ENCODE peak calls at places on chromosomes 11 and 22, in six cellular contexts. Z is breast epithelium, B is RWPE1, C is choroid plexus epithelial cell, M is IMR-90, F is Calu3. D is an unnamed sample.

GRCh38 chr11:84866922-84867321 is 760.2 kb downstream of the DLG2 start:
- DNase-seq in Z (no peak), M (no peak), B (no peak), C (no peak), F (no peak), D (no peak)

GRCh38 chr22:22248878-22249277 is 4.3 kb downstream of the VPREB1 start:
- DNase-seq in B (no peak), C (no peak), F (no peak), M (no peak), Z (no peak), D (no peak)

GRCh38 chr11:41486436-41486835 is 27.0 kb upstream of the LRRC4C start:
- DNase-seq in M (no peak), C (no peak), Z (no peak), B (no peak), F (no peak), D (no peak)

GRCh38 chr11:17385492-17385891 is 3.0 kb downstream of the KCNJ11 start:
- DNase-seq in F (no peak), Z (no peak), B (no peak), C (no peak), M (no peak), D (no peak)

GRCh38 chr11:102530558-102530957 is at the start of gene MMP7:
- DNase-seq in C (peak), B (peak), F (peak), M (peak), Z (no peak), D (peak)

GRCh38 chr11:115919341-115920086 is 415.3 kb upstream of the CADM1 start:
- DNase-seq in M (peak), F (no peak), Z (no peak), B (no peak), C (no peak), D (no peak)

GRCh38 chr11:18223937-18224387 is 12.6 kb downstream of the SAA4 start:
- DNase-seq in B (no peak), F (no peak), Z (no peak), M (no peak), C (no peak), D (no peak)

GRCh38 chr11:77381749-77382693 is 80.5 kb upstream of the GDPD4 start:
- DNase-seq in Z (no peak), B (no peak), C (peak), F (no peak), M (peak), D (no peak)

GRCh38 chr22:26708256-26709009 is 51.0 kb downstream of the MIAT start:
- DNase-seq in Z (no peak), M (no peak), C (peak), F (no peak), B (no peak), D (no peak)

GRCh38 chr11:37108436-37109204 is 510.6 kb upstream of the RAG2 start:
- DNase-seq in B (no peak), C (peak), F (no peak), M (no peak), Z (no peak), D (no peak)

GRCh38 chr22:38474003-38474607 is 6.2 kb downstream of the KDELR3 start:
- DNase-seq in B (no peak), C (no peak), F (no peak), M (no peak), Z (no peak), D (no peak)

GRCh38 chr22:37518509-37519267 is 527 bp downstream of the CARD10 start:
- DNase-seq in F (no peak), Z (no peak), C (no peak), B (no peak), M (no peak), D (no peak)

GRCh38 chr11:10669258-10670033 is 24.1 kb downstream of the IRAG1 start:
- DNase-seq in C (peak), M (peak), Z (no peak), F (no peak), B (no peak), D (no peak)

GRCh38 chr11:115999437-115999836 is 495.2 kb upstream of the CADM1 start:
- DNase-seq in M (no peak), F (no peak), C (no peak), B (no peak), Z (no peak), D (no peak)

GRCh38 chr11:114929351-114929750 is 251.0 kb downstream of the NXPE2 start:
- DNase-seq in Z (no peak), C (no peak), M (no peak), B (no peak), F (no peak), D (no peak)

GRCh38 chr11:65428578-65429068 is 6.0 kb downstream of the NEAT1 start:
- DNase-seq in C (no peak), B (no peak), M (no peak), F (no peak), Z (no peak), D (no peak)

GRCh38 chr11:63280920-63281319 is 37.5 kb upstream of the SLC22A25 start:
- DNase-seq in M (no peak), Z (no peak), B (no peak), C (no peak), F (no peak), D (no peak)

GRCh38 chr11:63273685-63274084 is 30.3 kb upstream of the SLC22A25 start:
- DNase-seq in F (no peak), Z (no peak), C (no peak), M (no peak), B (no peak), D (no peak)

GRCh38 chr11:63282579-63282978 is 39.2 kb upstream of the SLC22A25 start:
- DNase-seq in B (no peak), Z (no peak), C (no peak), F (no peak), M (no peak), D (no peak)

GRCh38 chr11:63274776-63275175 is 31.4 kb upstream of the SLC22A25 start:
- DNase-seq in F (no peak), C (peak), B (no peak), Z (no peak), M (no peak), D (no peak)

DNA sequence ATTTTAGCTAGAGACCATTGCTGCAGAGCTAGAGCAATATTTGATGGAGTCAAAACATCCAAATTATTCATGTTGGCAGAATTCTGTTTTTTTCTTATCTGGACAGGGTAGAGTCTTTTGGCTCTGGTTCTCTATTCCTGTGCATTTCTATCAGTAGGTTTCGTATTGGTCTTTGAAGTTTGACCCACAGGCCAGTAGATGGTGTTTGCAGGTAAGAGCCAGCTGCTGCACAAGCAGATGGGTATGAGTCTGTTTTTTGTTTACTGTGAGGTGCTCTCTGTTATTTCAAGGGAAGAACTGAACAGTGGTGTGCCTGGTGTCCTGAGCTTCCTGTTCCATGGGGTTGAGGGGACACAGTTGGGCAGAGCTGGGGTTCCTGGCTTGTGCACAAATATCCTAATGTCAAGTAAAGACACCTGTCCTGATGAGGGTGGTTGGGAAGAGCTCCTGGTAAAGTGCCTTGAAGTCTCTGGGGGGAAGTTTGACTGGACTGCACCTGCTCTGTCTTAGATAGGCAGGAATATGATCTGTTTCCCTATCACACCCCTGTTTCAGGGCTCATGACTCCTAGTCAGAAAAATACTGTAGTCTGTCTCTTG is 34.0 kb upstream of the SLC22A25 start:
- DNase-seq in M (no peak), Z (no peak), C (no peak), B (no peak), F (peak), D (no peak)
- TF ChIP-seq CTCF in M (no peak), Z (peak), C (no peak), B (no peak), F (no peak), D (no peak)

GRCh38 chr11:69924308-69925161 is 105.3 kb upstream of the FGF3 start:
- DNase-seq in B (no peak), C (no peak), F (no peak), Z (no peak), M (no peak), D (no peak)
- TF ChIP-seq CTCF in B (no peak), C (no peak), F (no peak), Z (no peak), M (no peak), D (no peak)

DNA sequence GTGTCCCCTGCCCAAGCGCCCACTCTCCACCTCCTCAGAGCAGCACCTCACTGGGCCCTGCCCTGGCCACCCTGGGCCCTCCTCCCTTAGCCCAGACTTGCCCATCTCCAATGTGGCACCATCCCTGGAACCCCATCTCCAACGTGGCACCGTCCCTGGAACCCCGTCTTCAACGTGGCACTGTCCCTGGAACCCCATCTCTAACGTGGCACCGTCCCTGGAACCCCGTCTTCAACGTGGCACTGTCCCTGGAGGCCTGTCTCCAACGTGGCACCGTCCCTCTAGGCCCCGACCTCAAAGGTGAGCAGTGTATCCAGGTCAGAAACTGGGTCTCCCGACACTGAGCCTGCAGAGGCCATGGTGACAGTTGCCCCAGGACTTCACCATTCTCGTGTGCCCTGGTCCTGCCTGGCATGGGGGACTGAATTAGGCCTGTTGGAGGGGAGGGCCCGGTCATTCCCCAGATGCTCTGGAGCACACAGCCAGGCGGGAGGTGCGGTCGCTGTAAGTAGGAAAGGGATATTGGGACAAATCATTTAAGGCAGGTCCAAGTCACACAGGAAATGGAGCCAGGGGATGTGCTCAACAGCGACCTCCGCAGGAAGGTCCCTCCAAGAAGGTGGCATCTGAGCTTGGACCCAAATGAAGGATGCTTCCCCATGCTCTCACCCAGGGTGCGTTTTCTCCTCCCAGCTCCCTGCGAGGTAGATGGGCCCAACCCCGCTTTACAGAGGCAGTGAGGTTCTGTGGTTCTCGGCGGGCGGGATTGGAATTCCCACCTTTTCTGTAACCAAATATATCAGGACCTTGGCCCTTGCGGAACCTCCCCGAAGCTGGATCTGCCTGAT is 2.4 kb upstream of the CTSD start:
- DNase-seq in Z (no peak), F (no peak), C (no peak), M (no peak), B (no peak), D (peak)
- TF ChIP-seq CTCF in Z (no peak), F (no peak), C (peak), M (peak), B (no peak), D (peak)

DNA sequence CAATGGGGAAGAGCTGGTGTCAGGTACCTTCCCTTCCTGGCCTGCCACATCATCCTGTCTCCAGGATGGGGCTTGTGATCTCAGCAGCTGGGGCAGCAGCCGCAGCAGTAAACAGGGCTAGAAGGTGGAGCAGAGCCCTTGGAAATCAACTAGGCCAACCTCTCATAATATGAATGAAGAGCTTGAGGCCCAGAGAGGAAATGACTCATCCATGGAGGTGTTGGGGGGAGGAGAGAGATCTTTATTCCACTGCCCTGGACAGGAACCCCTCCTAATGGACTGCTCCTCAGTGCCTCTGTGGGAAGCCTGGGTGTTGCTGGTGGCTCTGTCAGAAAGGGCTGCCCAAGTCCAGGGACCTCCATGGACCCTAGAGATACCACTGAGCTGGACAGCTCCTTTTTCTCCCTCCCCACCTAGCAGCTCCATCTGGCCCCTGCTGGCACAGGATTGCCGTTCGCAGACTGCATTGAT is 111.8 kb downstream of the OSBP2 start:
- DNase-seq in Z (no peak), B (peak), C (peak), M (peak), F (peak), D (no peak)
- TF ChIP-seq CTCF in Z (no peak), B (no peak), C (peak), M (no peak), F (no peak), D (no peak)

DNA sequence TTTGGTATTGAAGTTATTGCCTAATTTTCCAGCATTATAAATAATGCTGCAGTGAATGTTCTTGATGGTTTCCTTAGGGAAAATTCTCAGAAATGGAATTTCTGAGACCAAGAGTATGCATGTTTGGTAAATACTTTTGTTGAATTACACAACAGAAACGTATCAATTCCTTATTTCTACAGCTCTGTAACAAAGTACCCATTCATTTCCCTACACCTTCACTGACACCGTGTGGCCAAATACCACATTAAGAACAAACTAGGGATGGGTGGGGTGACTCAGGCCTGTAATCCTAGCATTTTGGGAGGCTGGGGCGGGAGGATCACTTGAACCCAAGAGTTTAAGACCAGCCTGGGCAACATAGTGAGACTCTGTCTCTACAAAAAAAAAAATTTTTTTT is 21.8 kb downstream of the MCAM start:
- DNase-seq in C (no peak), Z (no peak), M (no peak), F (no peak), B (no peak), D (no peak)
- TF ChIP-seq CTCF in C (peak), Z (no peak), M (no peak), F (no peak), B (no peak), D (peak)

GRCh38 chr11:33158596-33158995 is 2.7 kb downstream of the CSTF3 start:
- DNase-seq in B (no peak), F (no peak), Z (no peak), C (no peak), M (no peak), D (no peak)

GRCh38 chr11:33157103-33158027 is 3.9 kb downstream of the CSTF3 start:
- DNase-seq in Z (no peak), M (no peak), F (no peak), C (peak), B (no peak), D (no peak)

GRCh38 chr11:33160147-33160546 is 1.1 kb downstream of the CSTF3 start:
- DNase-seq in F (no peak), C (peak), Z (no peak), M (peak), B (peak), D (no peak)

GRCh38 chr11:33160587-33160986 is 693 bp downstream of the CSTF3 start:
- DNase-seq in M (no peak), B (no peak), Z (no peak), F (no peak), C (no peak), D (no peak)

DNA sequence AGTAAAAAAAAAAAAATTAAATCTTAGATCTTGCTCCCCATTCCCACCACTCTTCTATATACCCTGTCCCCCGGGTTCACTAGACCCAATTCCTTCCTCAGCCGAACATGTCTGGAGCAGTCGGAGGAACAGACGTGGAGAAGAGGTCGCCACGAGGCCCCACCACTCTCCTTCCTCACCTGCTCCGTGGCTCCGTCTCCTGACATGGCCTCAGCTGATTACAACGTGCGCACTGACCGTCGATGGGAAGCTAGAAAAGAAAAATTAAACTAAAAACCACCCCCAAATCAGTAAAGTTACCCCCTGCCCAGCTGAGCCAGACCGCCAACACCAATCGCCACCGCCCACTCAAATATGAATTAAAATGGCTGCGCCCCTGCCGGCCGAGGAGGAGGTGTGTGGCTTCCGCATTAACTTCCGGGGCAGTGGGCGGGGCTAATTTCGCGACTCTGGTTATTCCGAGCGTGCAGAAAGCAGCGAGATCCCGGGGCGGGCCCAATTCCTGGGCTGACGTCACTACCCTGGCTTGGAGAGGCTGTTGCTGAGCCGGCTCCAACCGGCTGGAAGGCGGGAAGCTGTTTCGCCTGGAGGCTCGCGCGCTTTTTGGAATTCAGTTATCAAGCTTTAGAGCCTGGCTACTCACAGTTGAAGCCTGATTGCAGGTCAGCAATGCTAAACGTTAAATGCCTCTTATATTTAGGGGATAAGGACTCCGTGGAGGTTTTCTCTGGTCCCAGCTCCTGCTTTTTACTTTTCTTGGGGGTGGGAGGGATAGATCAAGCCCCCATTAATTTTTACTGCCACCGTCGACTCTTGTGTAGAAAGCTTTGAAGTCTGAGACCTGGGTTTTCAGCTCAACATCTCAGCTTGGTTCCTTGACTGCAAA is at the start of gene CSTF3:
- DNase-seq in C (peak), M (peak), F (peak), Z (peak), B (peak), D (peak)
- TF ChIP-seq CTCF in C (peak), M (peak), F (peak), Z (peak), B (no peak), D (peak)

DNA sequence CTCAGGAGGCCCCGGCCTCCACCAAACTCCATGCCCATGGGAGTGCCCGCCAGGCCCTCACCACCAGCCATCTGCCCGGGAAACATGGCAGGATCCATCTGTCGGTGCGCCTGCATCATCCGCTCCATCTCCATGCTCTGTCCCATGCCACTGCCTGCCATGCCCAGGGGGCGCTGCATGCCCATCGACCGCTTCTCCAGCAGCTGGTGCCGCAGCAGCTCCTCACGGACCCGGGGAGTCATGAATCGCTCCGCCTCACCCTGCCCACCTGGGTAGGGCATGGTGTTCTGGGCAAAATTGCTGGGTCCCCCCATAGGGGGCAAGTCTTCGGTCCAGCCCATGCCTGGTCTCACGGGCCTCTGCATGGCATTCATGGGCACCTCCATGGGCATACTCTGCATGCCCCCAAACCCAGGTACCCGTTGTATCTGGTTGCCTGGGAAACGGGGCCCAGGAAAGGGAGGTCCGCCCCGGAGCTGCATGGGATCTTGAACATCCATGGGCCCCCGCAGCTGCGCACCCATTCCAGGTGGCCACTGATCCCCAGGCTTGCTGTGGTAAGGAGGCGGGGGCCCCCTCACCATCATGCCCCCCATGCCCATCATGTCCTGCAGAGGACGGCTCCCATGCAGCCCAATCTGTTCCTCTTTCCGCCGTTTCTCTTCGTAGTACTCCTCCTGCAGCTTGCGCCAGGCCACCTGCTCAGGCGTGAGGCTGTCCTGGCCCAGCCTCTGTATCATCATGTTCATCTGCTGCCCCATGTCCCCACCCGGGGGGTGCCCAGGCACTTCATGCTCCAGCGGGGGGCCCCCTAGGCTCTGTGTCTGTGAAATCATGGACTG is 18.0 kb downstream of the CXCR5 start:
- DNase-seq in M (no peak), F (no peak), B (no peak), C (no peak), Z (no peak), D (peak)
- TF ChIP-seq CTCF in M (no peak), F (no peak), B (no peak), C (no peak), Z (no peak), D (peak)

GRCh38 chr11:60942970-60943565 is 8.9 kb downstream of the SLC15A3 start:
- DNase-seq in Z (peak), C (peak), B (no peak), M (no peak), F (peak), D (no peak)
- TF ChIP-seq CTCF in Z (no peak), C (no peak), B (no peak), M (no peak), F (no peak), D (no peak)